ENCODE peak calls at places on chromosomes 3 and 15, in five cellular contexts. Z is sigmoid colon, V is stomach, S is HL-60, J is GM12878. X is an unnamed sample.

GRCh38 chr3:146637871-146638270 is 32.7 kb upstream of the PLSCR5 start:
- DNase-seq in V (no peak), J (no peak), Z (no peak), S (no peak), X (no peak)

GRCh38 chr3:47016934-47017435 is 37.5 kb downstream of the NBEAL2 start:
- DNase-seq in Z (no peak), V (no peak), J (peak), S (peak), X (no peak)

GRCh38 chr15:49380912-49381311 is 42.1 kb upstream of the FGF7 start:
- DNase-seq in V (no peak), J (no peak), Z (no peak), S (no peak), X (no peak)

GRCh38 chr15:60551147-60551780 is 72.3 kb upstream of the ICE2 start:
- DNase-seq in S (no peak), Z (no peak), V (no peak), J (peak), X (no peak)

GRCh38 chr3:124878561-124879394 is 8.4 kb downstream of the ITGB5 start:
- DNase-seq in Z (peak), V (no peak), J (no peak), S (no peak), X (no peak)

GRCh38 chr3:125039041-125039896 is 16.5 kb downstream of the HEG1 start:
- DNase-seq in S (no peak), V (no peak), J (no peak), Z (no peak), X (no peak)

GRCh38 chr15:62896969-62897486 is 145.5 kb upstream of the TPM1 start:
- DNase-seq in Z (peak), V (peak), S (no peak), J (no peak), X (no peak)

GRCh38 chr15:27324871-27325270 is 353.9 kb downstream of the GABRG3 start:
- DNase-seq in V (no peak), Z (no peak), J (no peak), S (no peak), X (no peak)

DNA sequence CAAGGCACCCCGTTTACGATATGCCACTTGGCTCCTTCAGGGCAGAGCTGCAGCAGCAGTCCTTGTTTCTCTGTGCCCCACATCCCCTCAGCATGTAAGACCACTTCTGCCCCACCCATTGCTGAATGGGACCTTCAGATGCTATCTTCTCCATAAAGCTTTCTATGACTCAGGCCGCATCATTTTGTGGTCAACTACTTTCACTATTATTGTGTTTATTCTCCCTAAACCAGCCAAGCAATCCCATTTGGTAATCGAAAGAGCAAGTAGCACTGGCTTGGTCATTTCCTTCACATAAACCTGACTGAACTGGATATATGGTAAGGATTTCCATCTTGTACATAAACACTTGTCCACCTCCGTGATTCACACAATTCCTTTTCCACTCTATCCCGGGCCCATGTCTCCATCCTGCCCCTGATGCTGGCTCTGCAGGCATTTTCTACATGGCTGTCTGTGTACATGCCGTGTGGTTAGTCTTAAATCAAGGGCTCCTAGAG is 25.7 kb downstream of the LIPC start:
- DNase-seq in Z (no peak), V (no peak), S (no peak), J (peak), X (no peak)
- TF ChIP-seq POLR2AphosphoS5 in Z (no peak), V (no peak), S (no peak), J (no peak), X (no peak)

GRCh38 chr3:133991209-133991608 is 38.5 kb downstream of the SLCO2A1 start:
- DNase-seq in Z (peak), J (no peak), S (no peak), V (no peak), X (no peak)

GRCh38 chr3:133991637-133992036 is 38.1 kb downstream of the SLCO2A1 start:
- DNase-seq in V (no peak), Z (peak), S (peak), J (no peak), X (peak)

GRCh38 chr3:133992951-133993595 is 36.7 kb downstream of the SLCO2A1 start:
- DNase-seq in V (no peak), J (no peak), Z (peak), S (no peak), X (peak)

GRCh38 chr3:133994166-133994910 is 35.4 kb downstream of the SLCO2A1 start:
- DNase-seq in J (no peak), Z (peak), V (no peak), S (no peak), X (peak)

GRCh38 chr3:133992385-133992784 is 37.3 kb downstream of the SLCO2A1 start:
- DNase-seq in V (no peak), Z (peak), S (no peak), J (no peak), X (no peak)
- TF ChIP-seq CTCF in V (no peak), Z (no peak), S (no peak), J (no peak), X (no peak)

GRCh38 chr15:66648588-66648987 is 53.4 kb upstream of the SMAD6 start:
- DNase-seq in J (no peak), V (no peak), Z (no peak), S (no peak), X (no peak)

GRCh38 chr15:66651198-66651597 is 50.8 kb upstream of the SMAD6 start:
- DNase-seq in J (no peak), S (no peak), V (no peak), Z (no peak), X (no peak)

GRCh38 chr15:66647358-66647757 is 54.7 kb upstream of the SMAD6 start:
- DNase-seq in J (no peak), V (peak), S (no peak), Z (no peak), X (no peak)

GRCh38 chr15:66650433-66650832 is 51.6 kb upstream of the SMAD6 start:
- DNase-seq in V (no peak), Z (no peak), S (no peak), J (no peak), X (no peak)

GRCh38 chr15:66649235-66649984 is 52.6 kb upstream of the SMAD6 start:
- DNase-seq in S (no peak), V (no peak), Z (no peak), J (no peak), X (no peak)
- TF ChIP-seq POLR2AphosphoS5 in S (no peak), V (no peak), Z (no peak), J (no peak), X (no peak)

GRCh38 chr3:9934235-9934621 is 594 bp downstream of the CRELD1 start:
- DNase-seq in Z (no peak), V (no peak), J (no peak), S (peak), X (no peak)
- TF ChIP-seq CTCF in Z (peak), V (no peak), J (peak), S (no peak), X (no peak)

DNA sequence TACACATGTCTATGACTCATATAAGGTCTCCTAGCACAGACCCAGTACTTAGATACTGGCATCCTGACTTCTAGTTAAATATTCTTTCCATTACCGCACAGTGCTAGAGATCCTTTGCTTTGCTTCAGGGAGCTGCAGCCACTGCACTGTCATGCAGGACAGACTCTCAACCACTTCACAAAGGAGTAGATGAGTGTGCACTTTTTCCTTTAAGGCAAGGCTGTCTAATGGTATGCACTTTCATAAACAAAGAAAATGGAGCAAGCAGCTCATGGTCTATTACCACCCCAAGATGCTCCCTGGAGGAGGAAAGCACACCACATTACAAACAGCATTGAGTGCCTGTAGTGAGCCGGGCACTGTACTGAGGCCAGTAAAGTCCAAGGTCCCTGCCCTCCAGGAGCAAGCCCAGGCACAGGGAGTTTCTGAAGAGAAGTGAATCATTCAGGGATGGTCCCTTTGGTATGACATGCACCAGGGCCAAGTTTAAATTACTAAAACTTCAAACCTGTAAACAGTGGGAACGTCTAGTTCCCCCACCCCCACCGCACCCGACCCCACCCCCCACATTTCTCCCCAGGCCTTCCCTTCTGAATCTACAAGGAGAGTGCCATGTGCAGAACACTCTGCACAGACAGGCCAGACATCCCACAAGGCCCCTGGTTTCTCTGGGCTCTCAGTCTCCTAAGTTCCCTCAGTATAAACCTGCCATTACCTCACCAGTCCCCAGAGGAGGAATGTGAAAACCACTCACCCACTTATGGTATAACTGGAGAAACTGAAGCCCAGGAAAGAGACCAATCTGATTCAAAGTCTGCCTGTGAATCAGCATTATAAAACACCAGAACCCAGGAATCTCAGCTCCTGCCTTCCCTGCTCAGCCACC is 107.8 kb upstream of the BCL6 start:
- DNase-seq in V (no peak), J (no peak), S (no peak), Z (no peak), X (no peak)
- TF ChIP-seq POLR2AphosphoS5 in V (no peak), J (no peak), S (no peak), Z (no peak), X (no peak)

X was measured in vagina.